ENCODE peak calls at places on chromosomes 5 and 9, in seven cellular contexts. H is CD4-positive, alpha-beta T cell; R is uterus; I is psoas muscle; J is colonic mucosa; D is pancreas; N is GM12878. O is an unnamed sample.

GRCh38 chr5:173753307-173754168 is 134.6 kb upstream of the CPEB4 start:
- DNase-seq in I (peak; percentile 84), J (no peak), N (no peak), H (no peak), R (no peak), D (no peak), O (peak; percentile 66)

GRCh38 chr5:142388696-142389095 is 63.9 kb upstream of the SPRY4 start:
- DNase-seq in J (no peak), D (no peak), H (no peak), I (no peak), N (no peak), R (no peak), O (no peak)

GRCh38 chr9:133130721-133131244 is 9.7 kb upstream of the RALGDS start:
- DNase-seq in R (no peak), H (peak; percentile 57), D (no peak), I (no peak), J (no peak), N (no peak), O (no peak)

GRCh38 chr5:126435261-126435660 is 12.1 kb downstream of the GRAMD2B start:
- DNase-seq in H (no peak), I (no peak), D (no peak), N (no peak), J (no peak), R (no peak), O (no peak)

GRCh38 chr9:110700953-110701352 is 32.4 kb downstream of the MUSK start:
- DNase-seq in H (no peak), D (no peak), J (no peak), R (no peak), N (no peak), I (no peak), O (no peak)

GRCh38 chr9:112094948-112095779 is 79.9 kb downstream of the SUSD1 start:
- DNase-seq in D (no peak), I (no peak), H (no peak), N (no peak), J (peak; percentile 18), R (no peak), O (no peak)

GRCh38 chr5:33614039-33614438 is 173.3 kb downstream of the TARS1 start:
- DNase-seq in J (no peak), I (no peak), D (peak; percentile 75), R (no peak), H (no peak), N (no peak), O (no peak)

GRCh38 chr5:95822408-95823240 is at the start of gene GLRX:
- DNase-seq in D (peak; percentile 51), H (peak; percentile 44), R (peak; percentile 63), N (no peak), J (peak; percentile 90), I (peak; percentile 74), O (peak; percentile 64)

GRCh38 chr5:134392301-134392700 is 19.4 kb downstream of the CDKN2AIPNL start:
- DNase-seq in N (no peak), R (no peak), D (no peak), H (no peak), J (no peak), I (no peak), O (no peak)

GRCh38 chr5:16866795-16867584 is 69.1 kb downstream of the MYO10 start:
- DNase-seq in R (no peak), I (no peak), H (no peak), N (no peak), J (no peak), D (peak; percentile 46), O (no peak)

GRCh38 chr9:79611091-79611614 is 39.4 kb downstream of the TLE4 start:
- DNase-seq in H (no peak), R (no peak), I (no peak), J (no peak), D (no peak), N (no peak), O (no peak)

GRCh38 chr5:179235416-179236400 is 109.6 kb downstream of the ADAMTS2 start:
- DNase-seq in D (no peak), I (no peak), J (no peak), H (no peak), R (peak; percentile 6), N (no peak), O (no peak)

GRCh38 chr5:139639619-139640431 is 8.3 kb upstream of the CXXC5 start:
- DNase-seq in R (no peak), J (peak; percentile 18), I (peak; percentile 79), H (no peak), N (no peak), D (peak; percentile 75), O (no peak)

GRCh38 chr9:133421615-133422542 is at the start of gene ADAMTS13:
- DNase-seq in R (no peak), I (no peak), J (no peak), H (no peak), D (no peak), N (peak; percentile 72), O (no peak)

GRCh38 chr5:123708074-123708806 is 196.3 kb downstream of the CSNK1G3 start:
- DNase-seq in H (no peak), J (no peak), N (no peak), D (no peak), I (no peak), R (no peak), O (no peak)

GRCh38 chr9:136859821-136860269 is 6.3 kb downstream of the EDF1 start:
- DNase-seq in R (no peak), N (no peak), D (peak; percentile 21), I (no peak), J (peak; percentile 83), H (no peak), O (peak; percentile 13)

GRCh38 chr9:110472111-110472510 is 107.4 kb downstream of the SVEP1 start:
- DNase-seq in J (no peak), I (no peak), R (no peak), D (no peak), N (no peak), H (no peak), O (no peak)

GRCh38 chr5:60846298-60846697 is 2.2 kb upstream of the ELOVL7 start:
- DNase-seq in H (no peak), R (no peak), J (no peak), I (no peak), N (no peak), D (no peak), O (no peak)

GRCh38 chr5:60841361-60841760 is 2.7 kb downstream of the ELOVL7 start:
- DNase-seq in R (no peak), I (no peak), J (no peak), H (no peak), D (no peak), N (no peak), O (no peak)

GRCh38 chr5:60842859-60843692 is 993 bp downstream of the ELOVL7 start:
- DNase-seq in D (peak; percentile 18), R (no peak), N (no peak), I (peak; percentile 15), H (no peak), J (peak; percentile 43), O (no peak)

GRCh38 chr5:60844429-60844890 is 391 bp upstream of the ELOVL7 start:
- DNase-seq in R (no peak), J (no peak), N (no peak), H (no peak), D (no peak), I (no peak), O (no peak)

DNA sequence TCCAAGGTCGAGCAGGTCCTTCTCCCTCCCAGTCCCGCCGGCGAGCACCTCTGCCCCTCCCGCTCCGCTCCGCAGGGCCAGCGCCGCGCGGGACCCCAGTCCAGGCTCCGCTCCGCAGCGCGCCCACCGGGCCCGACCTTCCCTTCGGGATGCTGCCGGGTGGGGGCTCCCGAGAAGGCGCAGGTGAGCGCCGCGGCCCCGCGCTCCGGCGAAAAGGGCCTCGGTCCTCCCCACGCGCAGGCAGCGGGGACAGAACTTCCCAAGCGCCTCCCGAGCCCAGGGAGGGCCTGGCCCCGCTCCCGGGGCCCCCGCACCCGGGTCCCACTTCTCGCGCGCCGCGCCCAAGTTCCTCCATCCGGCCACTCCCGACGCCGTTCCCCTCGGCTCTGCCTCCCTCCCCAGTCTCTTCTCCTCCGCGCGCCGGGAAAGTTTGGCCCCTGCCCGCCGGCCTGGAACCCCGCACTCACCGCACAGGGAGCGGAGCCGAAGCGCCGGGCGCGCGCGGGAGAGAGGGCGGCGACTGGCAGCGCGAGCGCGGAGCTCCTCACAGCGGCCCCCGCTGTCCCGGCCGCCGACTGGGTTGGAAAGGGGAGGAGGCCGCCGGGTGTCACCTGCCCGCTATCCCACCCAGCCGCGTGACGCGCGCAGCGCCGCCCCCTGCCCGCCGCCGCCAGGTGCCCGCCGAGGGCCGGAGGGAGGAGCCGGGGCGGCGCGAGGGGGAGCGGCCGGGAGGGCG is at the start of gene ELOVL7:
- DNase-seq in D (peak; percentile 93), H (no peak), R (no peak), N (no peak), J (peak; percentile 90), I (peak; percentile 29), O (no peak)
- H3K27ac ChIP-seq in D (peak within 1 kb of the TSS; percentile 82), H (no peak within 1 kb of the TSS), R (peak within 1 kb of the TSS; percentile 40), N (no peak within 1 kb of the TSS), J (peak within 1 kb of the TSS; percentile 10), I (no peak within 1 kb of the TSS), O (peak within 1 kb of the TSS; percentile 23)

DNA sequence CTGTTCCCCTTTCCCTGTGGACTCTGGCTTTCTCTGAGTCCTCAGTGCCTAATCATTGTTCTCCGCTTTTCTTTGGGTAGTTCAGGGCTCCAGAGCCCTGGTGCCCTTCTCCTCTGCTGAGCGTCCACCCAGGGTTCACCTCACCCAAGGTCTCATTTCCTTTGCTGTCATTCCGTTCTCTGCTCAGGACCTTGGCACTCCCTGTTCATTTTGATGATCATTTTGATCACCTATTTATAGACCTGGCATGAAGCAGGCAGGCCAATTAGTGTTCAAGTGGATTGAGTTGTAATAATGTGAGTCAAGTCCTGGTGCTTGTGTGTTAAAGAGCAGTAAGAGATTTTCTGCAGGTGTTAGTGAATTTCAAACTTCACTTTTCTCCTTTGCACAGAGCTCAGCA is 3.6 kb downstream of the TRIO start:
- DNase-seq in J (no peak), N (no peak), I (no peak), D (no peak), H (no peak), R (no peak), O (no peak)
- TF ChIP-seq CTCF in J (no peak), N (no peak), I (no peak), D (no peak), H (no peak), R (no peak), O (no peak)

DNA sequence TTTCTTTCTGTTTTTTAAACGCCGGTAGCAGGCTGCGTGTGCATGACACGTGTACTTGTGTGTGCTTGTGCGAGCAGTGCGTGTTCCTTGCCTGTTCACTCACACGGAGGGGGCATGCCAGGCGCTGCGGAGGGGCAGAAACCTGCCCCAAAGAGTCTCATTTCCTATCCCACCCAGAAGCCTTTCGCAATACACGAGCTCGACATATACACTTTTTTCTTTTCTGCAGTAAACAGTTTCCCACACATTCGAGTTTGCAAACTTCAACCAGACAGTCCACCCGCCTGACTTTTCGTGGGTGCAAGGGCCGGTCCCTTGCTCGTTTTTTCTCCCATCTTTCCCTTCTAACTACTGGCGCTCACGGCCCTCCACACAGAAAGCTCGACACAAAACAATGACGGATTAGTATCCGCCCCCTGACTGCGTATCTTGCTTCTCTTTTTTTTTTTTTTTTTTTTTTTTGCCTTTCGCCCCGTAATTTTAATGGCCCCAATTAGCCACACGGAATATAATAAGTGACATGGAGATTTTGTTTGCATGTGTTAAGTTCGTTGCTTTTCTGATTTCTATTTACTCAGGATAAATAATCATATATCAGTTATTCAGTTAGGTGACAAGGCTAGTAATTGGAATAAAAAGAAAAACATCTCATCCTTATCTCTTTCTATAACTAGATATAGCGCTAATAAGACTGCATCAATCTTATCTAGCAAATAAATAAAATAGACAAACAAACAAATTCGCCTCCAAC is 5.3 kb upstream of the OTP start:
- DNase-seq in N (no peak), J (no peak), R (no peak), D (no peak), H (no peak), I (no peak), O (no peak)
- H3K27ac ChIP-seq in N (no peak overlapping the region), J (no peak overlapping the region), R (no peak overlapping the region), D (no peak overlapping the region), H (no peak overlapping the region), I (no peak overlapping the region), O (no peak overlapping the region)

GRCh38 chr9:86424246-86424891 is 70.2 kb upstream of the TUT7 start:
- DNase-seq in R (no peak), D (no peak), H (no peak), N (no peak), J (no peak), I (no peak), O (no peak)
- TF ChIP-seq CTCF in R (no peak), D (no peak), H (no peak), N (no peak), J (no peak), I (no peak), O (no peak)